ENCODE peak calls at places on chromosome 5, in ten cellular contexts. R, U, H, P, A, I, B, Z, T and N are unnamed samples.

GRCh38 chr5:178143901-178144300 is 9.8 kb downstream of the NHP2 start:
- DNase-seq in U (no peak), R (peak; percentile 86), Z (no peak), H (no peak), B (no peak), A (no peak), P (peak; percentile 49), T (peak; percentile 77), I (no peak), N (no peak)

GRCh38 chr5:57598756-57599155 is 116.1 kb upstream of the ACTBL2 start:
- DNase-seq in T (no peak), B (no peak), H (no peak), A (no peak), Z (no peak), P (no peak), R (peak; percentile 69), I (no peak), U (peak; percentile 53), N (no peak)

GRCh38 chr5:152140391-152140790 is 215.7 kb upstream of the GLRA1 start:
- DNase-seq in B (no peak), Z (no peak), P (no peak), A (no peak), T (no peak), R (no peak), H (no peak), I (no peak), U (no peak), N (no peak)

GRCh38 chr5:4661851-4662250 is 478.3 kb upstream of the ADAMTS16 start:
- DNase-seq in U (no peak), H (no peak), I (no peak), B (no peak), Z (no peak), R (no peak), A (no peak), T (no peak), P (no peak), N (no peak)

GRCh38 chr5:165393839-165394238 is 1888.4 kb downstream of the MAT2B start:
- DNase-seq in T (no peak), H (no peak), Z (no peak), P (no peak), I (no peak), A (no peak), U (no peak), B (no peak), R (no peak), N (no peak)

GRCh38 chr5:60494144-60494543 is 205.8 kb downstream of the DEPDC1B start:
- DNase-seq in T (no peak), H (no peak), U (no peak), P (no peak), A (no peak), B (no peak), Z (no peak), I (no peak), R (no peak), N (no peak)

GRCh38 chr5:19987594-19988345 is at the start of gene CDH18:
- DNase-seq in A (no peak), B (no peak), Z (no peak), R (peak; percentile 56), I (no peak), P (no peak), H (no peak), T (peak; percentile 22), U (peak; percentile 92), N (no peak)

GRCh38 chr5:78591227-78591626 is 57.3 kb downstream of the LHFPL2 start:
- DNase-seq in P (no peak), U (peak; percentile 65), Z (no peak), R (peak; percentile 93), B (no peak), H (no peak), I (no peak), T (no peak), A (no peak), N (no peak)

GRCh38 chr5:78953092-78953800 is 31.9 kb downstream of the ARSB start:
- DNase-seq in P (no peak), R (peak; percentile 14), B (no peak), A (no peak), Z (no peak), T (no peak), U (peak; percentile 56), I (no peak), H (no peak), N (no peak)

GRCh38 chr5:65927497-65928340 is 1.3 kb downstream of the ERBIN start:
- DNase-seq in U (peak; percentile 84), I (no peak), H (no peak), Z (peak; percentile 50), P (no peak), T (no peak), B (peak; percentile 1), A (no peak), R (peak; percentile 71), N (peak; percentile 18)

GRCh38 chr5:101306391-101307137 is 403.5 kb upstream of the ST8SIA4 start:
- DNase-seq in A (no peak), Z (no peak), T (no peak), P (no peak), B (no peak), H (no peak), I (no peak), R (peak; percentile 3), U (no peak), N (no peak)

GRCh38 chr5:170330568-170331054 is 33.0 kb upstream of the LCP2 start:
- DNase-seq in T (no peak), A (no peak), H (no peak), B (peak; percentile 18), Z (peak; percentile 36), R (no peak), I (no peak), U (no peak), P (no peak), N (peak; percentile 31)

GRCh38 chr5:176895829-176896228 is 3.3 kb downstream of the HK3 start:
- DNase-seq in I (no peak), B (no peak), A (no peak), R (no peak), U (no peak), P (no peak), T (no peak), Z (no peak), H (no peak), N (no peak)

GRCh38 chr5:76818844-76819831 is at the start of gene F2RL1:
- DNase-seq in Z (peak; percentile 64), R (peak; percentile 68), H (peak; percentile 96), A (peak; percentile 72), U (peak; percentile 70), T (peak; percentile 69), B (peak; percentile 52), I (no peak), P (peak; percentile 44), N (peak; percentile 17)

DNA sequence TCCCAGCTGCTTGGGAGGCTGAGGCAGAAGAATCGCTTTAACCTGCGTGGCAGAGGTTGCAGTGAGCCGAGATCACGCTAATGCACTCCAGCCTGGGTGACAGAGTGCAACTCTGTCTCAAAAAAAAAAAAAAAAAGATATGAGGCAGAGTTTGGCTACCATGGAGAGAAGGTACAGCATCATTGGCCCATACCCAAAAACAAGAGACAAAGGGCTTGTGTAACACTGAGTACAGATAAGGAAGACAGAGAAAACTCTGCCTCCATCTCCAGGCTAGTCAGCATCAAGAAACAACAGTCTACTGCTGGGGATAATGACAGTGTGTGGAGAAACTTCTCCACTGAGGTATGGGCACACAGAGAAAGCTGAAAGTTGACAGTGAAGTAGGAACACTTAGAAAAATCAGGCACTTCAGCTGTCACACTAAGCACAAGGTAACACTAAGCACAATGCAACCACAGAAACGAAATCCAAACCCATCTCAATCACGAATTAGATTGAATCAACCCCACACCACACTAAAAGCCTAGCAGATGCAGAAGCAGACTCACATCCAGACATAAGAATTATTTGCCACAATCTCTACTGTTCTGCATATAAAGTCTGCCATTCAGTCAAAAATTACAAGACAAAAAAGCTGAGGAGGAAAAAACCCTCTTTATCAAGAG is 10.5 kb downstream of the PJA2 start:
- DNase-seq in U (no peak), R (peak; percentile 11), H (no peak), B (no peak), T (no peak), A (no peak), Z (no peak), I (no peak), P (no peak), N (no peak)
- H3K4me1 ChIP-seq in U (peaks cover 14% of the 10 kb centered on the region), R (peaks cover 2% of the 10 kb centered on the region), H (peaks cover 16% of the 10 kb centered on the region), B (peaks cover 4% of the 10 kb centered on the region), T (peaks cover 77% of the 10 kb centered on the region), A (peaks cover 38% of the 10 kb centered on the region), Z (no peaks in the 10 kb centered on the region), I (no peaks in the 10 kb centered on the region), P (peaks cover 32% of the 10 kb centered on the region), N (peaks cover 27% of the 10 kb centered on the region)

GRCh38 chr5:50694027-50694590 is 27.7 kb downstream of the PARP8 start:
- DNase-seq in R (peak; percentile 28), Z (no peak), U (no peak), T (no peak), A (no peak), H (no peak), I (no peak), P (no peak), B (no peak), N (no peak)
- H3K4me1 ChIP-seq in R (no peaks in the 10 kb centered on the region), Z (no peaks in the 10 kb centered on the region), U (peaks cover 7% of the 10 kb centered on the region), T (no peaks in the 10 kb centered on the region), A (no peaks in the 10 kb centered on the region), H (no peaks in the 10 kb centered on the region), I (peaks cover 19% of the 10 kb centered on the region), P (no peaks in the 10 kb centered on the region), B (peaks cover 9% of the 10 kb centered on the region), N (peaks cover 59% of the 10 kb centered on the region)

GRCh38 chr5:134534726-134535110 is 9.2 kb downstream of the JADE2 start:
- DNase-seq in A (no peak), U (no peak), T (no peak), P (no peak), B (no peak), Z (no peak), H (no peak), I (no peak), R (no peak), N (no peak)

GRCh38 chr5:134539732-134540131 is 14.3 kb downstream of the JADE2 start:
- DNase-seq in Z (no peak), P (no peak), I (no peak), B (no peak), R (no peak), T (no peak), A (no peak), H (no peak), U (no peak), N (no peak)

GRCh38 chr5:134536876-134537275 is 11.4 kb downstream of the JADE2 start:
- DNase-seq in T (no peak), R (no peak), Z (no peak), P (no peak), A (no peak), I (no peak), U (no peak), B (no peak), H (no peak), N (no peak)

GRCh38 chr5:134538296-134538695 is 12.8 kb downstream of the JADE2 start:
- DNase-seq in H (no peak), P (no peak), T (no peak), B (no peak), A (no peak), R (no peak), Z (no peak), U (peak; percentile 10), I (no peak), N (no peak)

GRCh38 chr5:134537297-134537696 is 11.8 kb downstream of the JADE2 start:
- DNase-seq in B (no peak), H (no peak), U (no peak), I (no peak), Z (no peak), P (no peak), R (no peak), A (no peak), T (no peak), N (no peak)
- H3K4me1 ChIP-seq in B (peaks cover 40% of the 10 kb centered on the region), H (peaks cover 19% of the 10 kb centered on the region), U (peaks cover 19% of the 10 kb centered on the region), I (peaks cover 55% of the 10 kb centered on the region), Z (no peaks in the 10 kb centered on the region), P (peaks cover 26% of the 10 kb centered on the region), R (peaks cover 3% of the 10 kb centered on the region), A (peaks cover 48% of the 10 kb centered on the region), T (peaks cover 71% of the 10 kb centered on the region), N (peaks cover 42% of the 10 kb centered on the region)

GRCh38 chr5:172413601-172414000 is 40.7 kb downstream of the SH3PXD2B start:
- DNase-seq in P (no peak), H (no peak), B (no peak), U (no peak), T (no peak), Z (no peak), R (no peak), I (no peak), A (no peak), N (no peak)
- H3K4me1 ChIP-seq in P (peaks cover 49% of the 10 kb centered on the region), H (no peaks in the 10 kb centered on the region), B (no peaks in the 10 kb centered on the region), U (peaks cover 72% of the 10 kb centered on the region), T (peaks cover 58% of the 10 kb centered on the region), Z (no peaks in the 10 kb centered on the region), R (peaks cover 41% of the 10 kb centered on the region), I (peaks cover 12% of the 10 kb centered on the region), A (peaks cover 81% of the 10 kb centered on the region), N (no peaks in the 10 kb centered on the region)